ENCODE peak calls at places on chromosomes 6 and 20, in ten cellular contexts. O is sigmoid colon, Y is K562, K is transverse colon, X is upper lobe of left lung, R is esophagus muscularis mucosa, A is HepG2, T is suprapubic skin, C is SK-N-SH, V is H1. U is an unnamed sample. For H3K36me3, the result is how much of the 10 kb centered on the place peaks cover.

GRCh38 chr6:147223751-147224150 is 19.5 kb downstream of the STXBP5 start:
- DNase-seq in V (no peak), R (no peak), C (no peak), K (no peak), X (no peak), Y (no peak), T (no peak), A (no peak), O (no peak), U (no peak)

GRCh38 chr6:21371676-21372161 is 221.8 kb upstream of the SOX4 start:
- DNase-seq in K (no peak), A (peak), R (no peak), T (no peak), X (no peak), C (no peak), V (no peak), O (no peak), Y (no peak), U (no peak)

GRCh38 chr6:22880686-22881433 is 311.5 kb downstream of the HDGFL1 start:
- DNase-seq in X (no peak), T (no peak), K (no peak), Y (no peak), C (peak), V (no peak), R (no peak), O (no peak), A (peak), U (no peak)

GRCh38 chr6:129936329-129937165 is 75.4 kb upstream of the TMEM244 start:
- DNase-seq in Y (peak), O (no peak), C (no peak), V (no peak), T (no peak), X (no peak), R (no peak), K (peak), A (peak), U (peak)

GRCh38 chr20:41136336-41136694 is 1.0 kb upstream of the PLCG1 start:
- DNase-seq in X (no peak), K (no peak), V (no peak), T (peak), R (no peak), Y (no peak), C (peak), O (no peak), A (no peak), U (no peak)

GRCh38 chr6:154448448-154449096 is 61.9 kb downstream of the CNKSR3 start:
- DNase-seq in V (no peak), C (peak), A (no peak), O (peak), R (no peak), X (no peak), K (peak), Y (no peak), T (no peak), U (no peak)

GRCh38 chr6:158960046-158960445 is 40.0 kb downstream of the RSPH3 start:
- DNase-seq in K (no peak), X (no peak), Y (no peak), R (no peak), V (no peak), O (no peak), T (no peak), A (no peak), C (no peak), U (no peak)

GRCh38 chr6:81819767-81820166 is 67.3 kb upstream of the TENT5A start:
- DNase-seq in T (no peak), C (no peak), A (no peak), R (no peak), O (no peak), Y (no peak), K (no peak), X (no peak), V (no peak), U (no peak)

GRCh38 chr6:121247386-121247785 is 86.9 kb downstream of the TBC1D32 start:
- DNase-seq in K (no peak), T (no peak), R (no peak), V (no peak), A (no peak), C (no peak), X (no peak), O (no peak), Y (no peak), U (no peak)

GRCh38 chr6:36722879-36723278 is 25.3 kb downstream of the RAB44 start:
- DNase-seq in K (no peak), T (no peak), Y (no peak), R (no peak), X (no peak), A (no peak), V (no peak), C (no peak), O (no peak), U (no peak)

GRCh38 chr6:149089508-149089907 is 228.0 kb upstream of the TAB2 start:
- DNase-seq in T (no peak), K (no peak), C (no peak), A (no peak), R (no peak), X (no peak), V (no peak), Y (peak), O (no peak), U (no peak)

GRCh38 chr6:110567957-110568696 is 91.7 kb upstream of the SLC22A16 start:
- DNase-seq in V (no peak), A (no peak), Y (no peak), T (no peak), O (no peak), C (no peak), X (no peak), K (no peak), R (no peak), U (no peak)

GRCh38 chr20:11935754-11936551 is 18.3 kb downstream of the BTBD3 start:
- DNase-seq in C (no peak), O (no peak), K (no peak), Y (no peak), V (no peak), A (peak), T (no peak), R (no peak), X (no peak), U (no peak)

GRCh38 chr20:19026121-19026878 is 186.1 kb upstream of the SLC24A3 start:
- DNase-seq in Y (no peak), V (peak), O (peak), T (no peak), K (no peak), R (peak), C (no peak), A (no peak), X (no peak), U (no peak)

GRCh38 chr20:46893051-46893450 is 1.6 kb upstream of the EYA2 start:
- DNase-seq in T (no peak), Y (no peak), C (no peak), R (no peak), O (no peak), X (no peak), V (no peak), K (no peak), A (no peak), U (no peak)

GRCh38 chr6:65997539-65997938 is 290.5 kb upstream of the EYS start:
- DNase-seq in K (no peak), A (no peak), T (no peak), R (no peak), O (no peak), Y (no peak), C (no peak), X (no peak), V (no peak), U (no peak)

GRCh38 chr20:1164871-1165270 is 19.9 kb downstream of the TMEM74B start:
- DNase-seq in Y (no peak), A (no peak), V (no peak), K (no peak), O (no peak), T (no peak), R (no peak), C (no peak), X (no peak), U (no peak)
- H3K36me3 ChIP-seq in Y (half or more), A (half or more), V (under half), K (under half), O (half or more), T (half or more), R (half or more), C (under half), X (under half), U (half or more)

GRCh38 chr6:30724906-30725667 is 4.9 kb downstream of the TUBB start:
- DNase-seq in T (no peak), A (no peak), X (no peak), C (no peak), K (no peak), R (no peak), O (no peak), Y (peak), V (no peak), U (no peak)
- TF ChIP-seq POLR2AphosphoS5 in T (no peak), A (peak), X (no peak), C (peak), K (no peak), R (no peak), O (no peak), Y (peak), V (peak), U (no peak)

DNA sequence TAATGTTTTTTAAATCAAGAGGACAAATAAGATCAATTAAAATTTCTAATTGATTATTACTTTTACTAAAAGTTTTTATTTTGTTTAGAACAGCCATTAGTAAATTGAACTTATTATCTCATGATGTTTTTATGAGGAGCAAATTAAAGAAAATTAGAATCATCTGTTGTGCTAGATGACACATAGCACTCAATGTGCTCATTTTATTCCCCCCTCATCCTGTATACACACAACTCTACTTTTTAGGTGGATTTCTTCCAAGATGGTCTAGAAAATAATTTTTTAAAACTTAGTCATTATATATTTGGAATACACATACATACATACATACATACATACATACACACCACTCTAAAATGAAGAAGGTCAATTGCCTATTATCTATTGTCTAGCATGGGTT is 29.3 kb upstream of the TSPYL1 start:
- DNase-seq in O (no peak), T (no peak), Y (no peak), V (no peak), A (no peak), X (no peak), C (no peak), K (no peak), R (no peak), U (no peak)
- TF ChIP-seq EP300 in O (no peak), T (no peak), Y (no peak), V (no peak), A (no peak), X (no peak), C (no peak), K (no peak), R (no peak), U (no peak)

GRCh38 chr6:42552380-42552779 is 11.4 kb upstream of the UBR2 start:
- DNase-seq in O (no peak), T (no peak), C (no peak), X (no peak), V (no peak), R (no peak), K (no peak), Y (no peak), A (no peak), U (no peak)
- H3K36me3 ChIP-seq in O (under half), T (under half), C (under half), X (under half), V (under half), R (under half), K (under half), Y (under half), A (under half), U (under half)

GRCh38 chr6:131910956-131911355 is 40.2 kb downstream of the CCN2 start:
- DNase-seq in Y (no peak), X (no peak), C (no peak), R (no peak), T (no peak), K (no peak), V (no peak), A (no peak), O (no peak), U (no peak)

GRCh38 chr6:131911951-131912350 is 39.2 kb downstream of the CCN2 start:
- DNase-seq in A (no peak), K (no peak), O (no peak), Y (no peak), V (no peak), C (no peak), X (no peak), T (no peak), R (no peak), U (no peak)

GRCh38 chr6:131914234-131914633 is 36.9 kb downstream of the CCN2 start:
- DNase-seq in O (no peak), Y (no peak), C (no peak), R (no peak), A (no peak), X (no peak), V (no peak), T (no peak), K (no peak), U (no peak)

GRCh38 chr6:131910219-131910589 is 41.0 kb downstream of the CCN2 start:
- DNase-seq in R (no peak), T (no peak), X (no peak), A (no peak), V (no peak), C (no peak), K (no peak), O (no peak), Y (no peak), U (no peak)

GRCh38 chr6:131909408-131910218 is 41.6 kb downstream of the CCN2 start:
- DNase-seq in Y (peak), X (no peak), O (peak), R (no peak), V (peak), A (peak), K (peak), C (peak), T (no peak), U (peak)
- TF ChIP-seq POLR2AphosphoS5 in Y (no peak), X (no peak), O (no peak), R (no peak), V (peak), A (no peak), K (no peak), C (no peak), T (no peak), U (no peak)

GRCh38 chr20:6632187-6632586 is 135.3 kb upstream of the BMP2 start:
- DNase-seq in A (peak), T (no peak), O (no peak), C (peak), Y (peak), K (peak), R (peak), X (no peak), V (no peak), U (no peak)
- TF ChIP-seq EP300 in A (no peak), T (no peak), O (no peak), C (no peak), Y (no peak), K (no peak), R (no peak), X (no peak), V (no peak), U (no peak)

DNA sequence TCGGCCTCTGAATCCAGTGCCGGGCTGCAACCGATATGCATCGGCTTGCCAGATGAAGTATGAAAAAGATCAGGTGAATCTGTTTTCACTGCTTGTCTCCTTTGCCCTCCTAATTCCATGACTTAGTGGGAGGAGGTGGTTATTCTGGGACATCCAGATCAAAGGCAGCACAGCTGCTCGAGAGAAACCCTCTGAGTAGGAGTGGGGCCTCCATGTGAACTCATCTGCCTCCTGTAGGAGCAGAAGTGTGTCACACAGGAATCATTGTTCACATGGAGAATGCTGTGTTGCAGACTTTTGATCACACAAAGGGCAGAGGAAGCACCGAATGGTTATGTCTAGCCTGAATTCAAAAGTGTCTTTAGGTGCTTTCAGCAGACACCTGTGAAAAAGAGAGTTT is 73.1 kb upstream of the SLC22A1 start:
- DNase-seq in Y (no peak), C (no peak), A (no peak), O (no peak), T (no peak), R (no peak), K (no peak), V (no peak), X (no peak), U (no peak)
- H3K36me3 ChIP-seq in Y (half or more), C (half or more), A (half or more), O (half or more), T (half or more), R (half or more), K (under half), V (half or more), X (under half), U (half or more)

GRCh38 chr6:131581523-131581922 is 8.5 kb downstream of the ARG1 start:
- DNase-seq in A (no peak), V (no peak), K (no peak), T (no peak), O (no peak), Y (no peak), X (no peak), C (no peak), R (no peak), U (no peak)

GRCh38 chr6:131572686-131573415 is at the start of gene ARG1:
- DNase-seq in C (no peak), K (no peak), T (no peak), Y (peak), R (no peak), X (no peak), V (no peak), O (no peak), A (no peak), U (no peak)

GRCh38 chr6:131574133-131574532 is 1.1 kb downstream of the ARG1 start:
- DNase-seq in A (peak), R (no peak), K (no peak), T (no peak), O (no peak), Y (no peak), X (no peak), V (no peak), C (no peak), U (no peak)

GRCh38 chr6:131574686-131575085 is 1.7 kb downstream of the ARG1 start:
- DNase-seq in V (no peak), Y (no peak), X (no peak), A (no peak), R (no peak), K (no peak), T (no peak), C (no peak), O (no peak), U (no peak)

GRCh38 chr6:131575834-131576478 is 2.9 kb downstream of the ARG1 start:
- DNase-seq in K (no peak), X (no peak), R (no peak), T (no peak), O (no peak), C (no peak), Y (no peak), A (peak), V (no peak), U (no peak)
- TF ChIP-seq POLR2AphosphoS5 in K (no peak), X (no peak), R (no peak), T (no peak), O (no peak), C (no peak), Y (no peak), A (peak), V (no peak), U (no peak)

GRCh38 chr6:133590814-133591213 is 298.1 kb upstream of the TCF21 start:
- DNase-seq in C (no peak), X (no peak), V (no peak), R (no peak), T (no peak), K (no peak), A (no peak), Y (no peak), O (no peak), U (no peak)
- TF ChIP-seq EP300 in C (no peak), X (no peak), V (no peak), R (no peak), T (no peak), K (no peak), A (no peak), Y (no peak), O (no peak), U (no peak)

U was measured in stomach.